ENCODE peak calls at places on chromosomes 11 and 22, in six cellular contexts. L is AML-193, C is iPS-NIHi11, Z is IMR-90, A is HS-5, H is B cell. R is an unnamed sample.

GRCh38 chr22:41274856-41275255 is 11.1 kb downstream of the RANGAP1 start:
- DNase-seq in L (no peak), C (no peak), Z (no peak), A (no peak), H (no peak), R (no peak)

GRCh38 chr11:60265373-60266214 is 14.9 kb upstream of the MS4A4A start:
- DNase-seq in L (peak; percentile 58), C (peak; percentile 77), Z (peak; percentile 7), A (peak; percentile 31), H (peak; percentile 68), R (no peak)

GRCh38 chr11:76298255-76298654 is 82.7 kb downstream of the THAP12 start:
- DNase-seq in L (no peak), C (no peak), Z (no peak), A (no peak), H (no peak), R (no peak)

GRCh38 chr11:118241191-118242098 is 10.7 kb downstream of the MPZL3 start:
- DNase-seq in L (peak; percentile 66), C (peak; percentile 33), Z (no peak), A (no peak), H (no peak), R (no peak)

GRCh38 chr22:19574247-19574646 is 50.0 kb upstream of the CLDN5 start:
- DNase-seq in L (no peak), C (no peak), Z (no peak), A (no peak), H (no peak), R (no peak)

GRCh38 chr11:128409476-128409875 is 177.9 kb downstream of the ETS1 start:
- DNase-seq in L (no peak), C (no peak), Z (peak; percentile 94), A (peak; percentile 83), H (no peak), R (no peak)

GRCh38 chr11:23789938-23790371 is 706.9 kb upstream of the LUZP2 start:
- DNase-seq in L (no peak), C (no peak), Z (peak; percentile 86), A (peak; percentile 31), H (no peak), R (no peak)

GRCh38 chr11:57751676-57752253 is at the start of gene BTBD18:
- DNase-seq in L (peak; percentile 42), C (peak; percentile 53), Z (peak; percentile 58), A (no peak), H (peak; percentile 27), R (no peak)

GRCh38 chr11:44097821-44098220 is 2.3 kb downstream of the EXT2 start:
- DNase-seq in L (no peak), C (no peak), Z (peak; percentile 13), A (no peak), H (no peak), R (no peak)

GRCh38 chr11:45332486-45332934 is 46.4 kb upstream of the SYT13 start:
- DNase-seq in L (peak; percentile 6), C (peak; percentile 85), Z (peak; percentile 19), A (no peak), H (peak; percentile 62), R (no peak)

GRCh38 chr11:119416606-119417580 is 6.1 kb downstream of the THY1 start:
- DNase-seq in L (no peak), C (no peak), Z (peak; percentile 59), A (peak; percentile 67), H (no peak), R (no peak)

GRCh38 chr11:3164540-3165151 is 464 bp downstream of the OSBPL5 start:
- DNase-seq in L (no peak), C (no peak), Z (no peak), A (no peak), H (no peak), R (no peak)

R was measured in activated naive CD8-positive, alpha-beta T cell treated with anti-CD3 and anti-CD28 coated beads, Interleukin-2, amount 10 ng/mL, durations not matched to agents 7 days and 5 days.